ENCODE peak calls at places on chromosomes 16 and 17, in seven cellular contexts. One of them, this sample, is unnamed. For H3K9me3, the result is how much of the 10 kb centered on the place peaks cover.

GRCh38 chr17:32361270-32361669 is 11.3 kb downstream of the ZNF207 start:
- DNase-seq in stomach: no peak
- DNase-seq in vagina: no peak
- DNase-seq in suprapubic skin: no peak
- DNase-seq in Panc1: no peak
- DNase-seq in prostate gland: no peak
- DNase-seq in spleen: no peak
- DNase-seq in this sample: no peak

GRCh38 chr16:19979638-19980037 is 94.1 kb downstream of the GPR139 start:
- DNase-seq in stomach: no peak
- DNase-seq in vagina: no peak
- DNase-seq in suprapubic skin: no peak
- DNase-seq in Panc1: no peak
- DNase-seq in prostate gland: no peak
- DNase-seq in spleen: no peak
- DNase-seq in this sample: no peak

GRCh38 chr17:22300177-22300576 is 607.9 kb downstream of the KCNJ18 start:
- DNase-seq in stomach: no peak
- DNase-seq in vagina: no peak
- DNase-seq in suprapubic skin: peak
- DNase-seq in Panc1: no peak
- DNase-seq in prostate gland: no peak
- DNase-seq in spleen: no peak
- DNase-seq in this sample: no peak

GRCh38 chr17:65442250-65442649 is 119.2 kb downstream of the AXIN2 start:
- DNase-seq in stomach: no peak
- DNase-seq in vagina: no peak
- DNase-seq in suprapubic skin: no peak
- DNase-seq in Panc1: no peak
- DNase-seq in prostate gland: no peak
- DNase-seq in spleen: no peak
- DNase-seq in this sample: no peak

GRCh38 chr16:154223-155030 is 2.0 kb downstream of the HBZ start:
- DNase-seq in stomach: peak
- DNase-seq in vagina: no peak
- DNase-seq in suprapubic skin: no peak
- DNase-seq in Panc1: no peak
- DNase-seq in prostate gland: no peak
- DNase-seq in spleen: no peak
- DNase-seq in this sample: peak

GRCh38 chr17:19753661-19754463 is 5.8 kb upstream of the ALDH3A1 start:
- DNase-seq in stomach: peak
- DNase-seq in vagina: no peak
- DNase-seq in suprapubic skin: no peak
- DNase-seq in Panc1: no peak
- DNase-seq in prostate gland: peak
- DNase-seq in spleen: peak
- DNase-seq in this sample: peak

GRCh38 chr17:80118601-80119270 is 17.4 kb downstream of the GAA start:
- DNase-seq in stomach: no peak
- DNase-seq in vagina: no peak
- DNase-seq in suprapubic skin: peak
- DNase-seq in Panc1: no peak
- DNase-seq in prostate gland: no peak
- DNase-seq in spleen: no peak
- DNase-seq in this sample: no peak

GRCh38 chr16:88957887-88958577 is 19.0 kb downstream of the CBFA2T3 start:
- DNase-seq in stomach: no peak
- DNase-seq in vagina: no peak
- DNase-seq in suprapubic skin: no peak
- DNase-seq in Panc1: no peak
- DNase-seq in prostate gland: no peak
- DNase-seq in spleen: peak
- DNase-seq in this sample: no peak

GRCh38 chr16:57601801-57602478 is 26.5 kb upstream of the ADGRG1 start:
- DNase-seq in stomach: no peak
- DNase-seq in vagina: peak
- DNase-seq in suprapubic skin: peak
- DNase-seq in Panc1: no peak
- DNase-seq in prostate gland: no peak
- DNase-seq in spleen: no peak
- DNase-seq in this sample: no peak

GRCh38 chr17:306536-307294 is 45.9 kb downstream of the RPH3AL start:
- DNase-seq in stomach: no peak
- DNase-seq in vagina: no peak
- DNase-seq in suprapubic skin: no peak
- DNase-seq in Panc1: no peak
- DNase-seq in prostate gland: no peak
- DNase-seq in spleen: peak
- DNase-seq in this sample: no peak

GRCh38 chr16:81885976-81886586 is 107.0 kb downstream of the PLCG2 start:
- DNase-seq in stomach: no peak
- DNase-seq in vagina: no peak
- DNase-seq in suprapubic skin: no peak
- DNase-seq in Panc1: no peak
- DNase-seq in prostate gland: no peak
- DNase-seq in spleen: no peak
- DNase-seq in this sample: no peak

GRCh38 chr17:54455251-54455868 is 445.3 kb upstream of the TOM1L1 start:
- DNase-seq in stomach: no peak
- DNase-seq in vagina: no peak
- DNase-seq in suprapubic skin: no peak
- DNase-seq in Panc1: no peak
- DNase-seq in prostate gland: no peak
- DNase-seq in spleen: no peak
- DNase-seq in this sample: no peak
- H3K9me3 ChIP-seq in stomach: under half
- H3K9me3 ChIP-seq in vagina: under half
- H3K9me3 ChIP-seq in suprapubic skin: under half
- H3K9me3 ChIP-seq in Panc1: under half
- H3K9me3 ChIP-seq in prostate gland: under half
- H3K9me3 ChIP-seq in spleen: under half
- H3K9me3 ChIP-seq in this sample: under half

DNA sequence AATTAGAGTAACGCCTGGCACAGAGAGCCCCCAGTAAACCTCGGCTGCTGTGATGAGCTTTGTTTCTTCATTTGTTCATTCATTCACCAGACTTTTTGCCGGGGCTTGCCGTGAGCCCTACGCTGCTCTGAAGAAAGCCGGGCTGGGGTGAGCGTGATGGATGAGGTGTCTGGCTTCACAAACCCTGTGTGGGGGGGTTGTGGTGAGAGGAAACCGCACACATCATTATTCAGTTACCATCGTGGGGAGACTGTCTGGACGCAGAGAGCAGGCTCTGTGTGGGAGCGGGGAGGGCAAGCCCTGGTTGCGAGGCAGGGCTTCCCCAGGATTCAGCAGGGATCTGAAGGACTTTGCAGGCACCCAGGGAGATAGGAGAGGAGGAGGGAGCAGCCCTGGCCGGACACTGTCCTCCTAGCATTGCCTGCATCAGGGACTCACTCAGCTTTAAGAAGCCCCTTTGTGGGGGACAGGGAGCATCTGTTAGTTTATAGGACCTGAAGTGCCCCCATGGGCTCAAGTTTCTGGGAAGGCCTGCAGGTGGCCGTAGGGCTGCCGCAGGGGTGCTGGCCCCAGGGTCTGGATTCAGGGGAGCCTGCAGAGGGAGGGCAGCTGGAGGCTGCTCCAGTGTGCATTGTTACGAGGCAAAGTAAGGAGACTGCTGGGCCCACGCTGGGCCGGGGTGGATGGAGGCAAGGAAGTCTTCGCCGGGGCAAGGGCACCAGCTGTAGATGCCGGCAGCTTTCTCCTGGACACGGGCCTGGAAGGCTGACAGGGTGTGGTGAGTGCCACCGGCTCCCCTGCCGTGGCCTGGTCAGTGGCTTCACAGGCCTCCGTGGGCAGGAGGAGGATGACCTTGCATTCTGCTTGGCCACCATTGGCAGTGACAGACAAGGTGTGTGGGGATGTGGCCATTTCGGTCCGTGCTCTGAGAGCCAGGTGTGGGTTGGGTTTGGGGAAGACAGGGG is 334.5 kb downstream of the SEC14L1 start:
- DNase-seq in stomach: no peak
- DNase-seq in vagina: no peak
- DNase-seq in suprapubic skin: no peak
- DNase-seq in Panc1: no peak
- DNase-seq in prostate gland: no peak
- DNase-seq in spleen: no peak
- DNase-seq in this sample: no peak
- TF ChIP-seq POLR2AphosphoS5 in stomach: no peak
- TF ChIP-seq POLR2AphosphoS5 in vagina: no peak
- TF ChIP-seq POLR2AphosphoS5 in suprapubic skin: no peak
- TF ChIP-seq POLR2AphosphoS5 in Panc1: no peak
- TF ChIP-seq POLR2AphosphoS5 in prostate gland: no peak
- TF ChIP-seq POLR2AphosphoS5 in spleen: no peak
- TF ChIP-seq POLR2AphosphoS5 in this sample: no peak

DNA sequence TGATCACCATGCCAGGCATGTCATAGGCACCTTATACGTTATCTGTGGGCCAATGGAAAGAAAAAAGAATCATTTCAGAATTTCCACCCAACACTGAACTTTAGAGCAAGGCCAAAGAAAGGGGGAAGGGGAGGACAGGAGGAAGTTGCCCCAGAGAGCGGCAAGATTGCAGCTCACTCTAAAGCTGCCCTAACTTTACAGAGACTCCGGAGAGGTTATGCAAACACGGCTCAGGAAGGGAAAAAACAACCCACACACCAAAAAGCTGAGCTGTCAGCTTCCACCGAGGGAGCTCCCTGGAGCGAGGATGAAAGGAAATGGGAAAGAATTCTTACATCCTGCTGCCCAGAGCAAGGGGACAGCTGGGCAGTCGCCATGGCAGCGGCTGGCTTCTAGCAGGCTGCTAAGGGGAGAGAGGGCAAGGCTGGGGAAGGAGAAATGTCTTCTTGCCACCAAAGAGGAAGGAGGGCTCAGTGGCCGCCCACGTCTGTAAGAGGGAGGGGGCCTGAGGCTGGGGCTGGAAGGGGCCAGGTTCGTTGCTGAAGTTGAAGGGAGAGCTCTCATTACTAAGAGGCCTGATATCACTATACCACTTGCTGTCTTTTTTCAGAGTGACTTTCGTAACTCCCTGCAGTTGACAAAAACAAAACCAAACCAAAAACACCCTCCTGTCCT is 18.2 kb downstream of the COTL1 start:
- DNase-seq in stomach: peak
- DNase-seq in vagina: no peak
- DNase-seq in suprapubic skin: no peak
- DNase-seq in Panc1: no peak
- DNase-seq in prostate gland: no peak
- DNase-seq in spleen: peak
- DNase-seq in this sample: no peak
- H3K4me3 ChIP-seq in stomach: peak
- H3K4me3 ChIP-seq in vagina: no peak
- H3K4me3 ChIP-seq in suprapubic skin: no peak
- H3K4me3 ChIP-seq in Panc1: no peak
- H3K4me3 ChIP-seq in prostate gland: no peak
- H3K4me3 ChIP-seq in spleen: peak
- H3K4me3 ChIP-seq in this sample: peak

GRCh38 chr17:3298260-3298659 is at the start of gene OR3A1:
- DNase-seq in stomach: no peak
- DNase-seq in vagina: no peak
- DNase-seq in suprapubic skin: no peak
- DNase-seq in Panc1: no peak
- DNase-seq in prostate gland: no peak
- DNase-seq in spleen: no peak
- DNase-seq in this sample: no peak
- H3K9me3 ChIP-seq in stomach: under half
- H3K9me3 ChIP-seq in vagina: under half
- H3K9me3 ChIP-seq in suprapubic skin: under half
- H3K9me3 ChIP-seq in Panc1: under half
- H3K9me3 ChIP-seq in prostate gland: under half
- H3K9me3 ChIP-seq in spleen: under half
- H3K9me3 ChIP-seq in this sample: under half

GRCh38 chr17:49494937-49495841 is at the start of gene NGFR:
- DNase-seq in stomach: no peak
- DNase-seq in vagina: no peak
- DNase-seq in suprapubic skin: no peak
- DNase-seq in Panc1: no peak
- DNase-seq in prostate gland: no peak
- DNase-seq in spleen: peak
- DNase-seq in this sample: no peak
- TF ChIP-seq POLR2AphosphoS5 in stomach: peak
- TF ChIP-seq POLR2AphosphoS5 in vagina: no peak
- TF ChIP-seq POLR2AphosphoS5 in suprapubic skin: no peak
- TF ChIP-seq POLR2AphosphoS5 in Panc1: no peak
- TF ChIP-seq POLR2AphosphoS5 in prostate gland: peak
- TF ChIP-seq POLR2AphosphoS5 in spleen: peak
- TF ChIP-seq POLR2AphosphoS5 in this sample: peak

GRCh38 chr17:40176409-40177110 is 710 bp upstream of the RAPGEFL1 start:
- DNase-seq in stomach: peak
- DNase-seq in vagina: no peak
- DNase-seq in suprapubic skin: no peak
- DNase-seq in Panc1: no peak
- DNase-seq in prostate gland: peak
- DNase-seq in spleen: no peak
- DNase-seq in this sample: peak
- H3K4me3 ChIP-seq in stomach: peak
- H3K4me3 ChIP-seq in vagina: peak
- H3K4me3 ChIP-seq in suprapubic skin: peak
- H3K4me3 ChIP-seq in Panc1: no peak
- H3K4me3 ChIP-seq in prostate gland: no peak
- H3K4me3 ChIP-seq in spleen: no peak
- H3K4me3 ChIP-seq in this sample: peak

DNA sequence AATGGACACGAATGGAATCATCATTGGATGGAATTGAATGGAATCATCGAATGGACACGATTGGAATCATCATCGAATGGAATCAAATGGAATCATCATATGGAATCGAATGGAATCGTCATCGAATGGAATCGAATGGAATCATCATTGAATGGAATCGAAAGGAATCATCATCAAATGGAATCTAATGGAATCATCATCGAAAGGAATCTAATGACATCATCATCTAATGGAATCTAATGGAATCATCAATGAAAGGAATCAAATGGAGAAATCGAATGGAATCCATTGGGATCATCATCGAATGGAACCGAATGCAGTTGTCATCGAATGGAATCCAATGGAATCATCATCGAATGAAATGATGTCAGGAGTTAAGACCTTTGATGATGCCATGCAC is 154.9 kb downstream of the SHCBP1 start:
- DNase-seq in stomach: no peak
- DNase-seq in vagina: no peak
- DNase-seq in suprapubic skin: no peak
- DNase-seq in Panc1: no peak
- DNase-seq in prostate gland: no peak
- DNase-seq in spleen: no peak
- DNase-seq in this sample: no peak
- H3K9me3 ChIP-seq in stomach: under half
- H3K9me3 ChIP-seq in vagina: under half
- H3K9me3 ChIP-seq in suprapubic skin: under half
- H3K9me3 ChIP-seq in Panc1: under half
- H3K9me3 ChIP-seq in prostate gland: under half
- H3K9me3 ChIP-seq in spleen: under half
- H3K9me3 ChIP-seq in this sample: under half

GRCh38 chr17:59827721-59828477 is 64.8 kb downstream of the TUBD1 start:
- DNase-seq in stomach: no peak
- DNase-seq in vagina: no peak
- DNase-seq in suprapubic skin: no peak
- DNase-seq in Panc1: no peak
- DNase-seq in prostate gland: no peak
- DNase-seq in spleen: no peak
- DNase-seq in this sample: no peak
- TF ChIP-seq POLR2AphosphoS5 in stomach: no peak
- TF ChIP-seq POLR2AphosphoS5 in vagina: no peak
- TF ChIP-seq POLR2AphosphoS5 in suprapubic skin: no peak
- TF ChIP-seq POLR2AphosphoS5 in Panc1: no peak
- TF ChIP-seq POLR2AphosphoS5 in prostate gland: no peak
- TF ChIP-seq POLR2AphosphoS5 in spleen: no peak
- TF ChIP-seq POLR2AphosphoS5 in this sample: no peak

This sample was measured in breast epithelium.